ENCODE peak calls at places on chromosomes 12 and 14, in six cellular contexts. V is CD8-positive, alpha-beta memory T cell; K is IMR-90; M is CD8-positive, alpha-beta T cell; O is spleen; I is heart left ventricle. Z is an unnamed sample.

GRCh38 chr12:93199831-93200236 is 177.9 kb upstream of the NUDT4 start:
- DNase-seq in M (no peak), I (no peak), V (no peak), O (no peak), K (peak), Z (no peak)

GRCh38 chr14:79573486-79573885 is 637.8 kb downstream of the DIO2 start:
- DNase-seq in V (no peak), K (peak), O (no peak), M (no peak), I (no peak), Z (no peak)

GRCh38 chr12:4806439-4807115 is 86.4 kb downstream of the GALNT8 start:
- DNase-seq in V (no peak), I (no peak), O (no peak), M (no peak), K (no peak), Z (no peak)

GRCh38 chr12:65854629-65855028 is 30.3 kb downstream of the HMGA2 start:
- DNase-seq in O (no peak), I (no peak), K (peak), V (no peak), M (no peak), Z (no peak)

GRCh38 chr14:58280954-58281787 is 17.2 kb upstream of the ARID4A start:
- DNase-seq in V (no peak), I (peak), M (no peak), K (peak), O (no peak), Z (no peak)

GRCh38 chr12:55647027-55647426 is 10.3 kb downstream of the OR10P1 start:
- DNase-seq in V (no peak), K (no peak), O (no peak), I (no peak), M (no peak), Z (no peak)

GRCh38 chr12:84706374-84706773 is 206.2 kb downstream of the SLC6A15 start:
- DNase-seq in O (no peak), K (no peak), M (no peak), I (no peak), V (no peak), Z (no peak)

GRCh38 chr14:54524410-54524809 is 14.7 kb downstream of the CGRRF1 start:
- DNase-seq in M (no peak), K (no peak), O (no peak), V (no peak), I (no peak), Z (no peak)

GRCh38 chr14:90426663-90427062 is 29.8 kb downstream of the CALM1 start:
- DNase-seq in I (peak), K (no peak), O (no peak), V (no peak), M (no peak), Z (no peak)

GRCh38 chr14:23053426-23053825 is 3.9 kb downstream of the CDH24 start:
- DNase-seq in I (no peak), O (no peak), M (no peak), V (no peak), K (no peak), Z (no peak)

GRCh38 chr12:77382096-77382742 is 316.9 kb upstream of the E2F7 start:
- DNase-seq in V (no peak), O (no peak), M (no peak), I (no peak), K (no peak), Z (no peak)

GRCh38 chr12:56037161-56037560 is 4.6 kb upstream of the RPS26 start:
- DNase-seq in O (no peak), K (no peak), I (no peak), V (no peak), M (no peak), Z (no peak)

GRCh38 chr12:1281683-1282366 is 290.8 kb downstream of the ERC1 start:
- DNase-seq in M (no peak), K (peak), I (no peak), V (no peak), O (no peak), Z (no peak)

GRCh38 chr14:51845811-51846210 is 14.6 kb upstream of the GNG2 start:
- DNase-seq in M (no peak), I (no peak), K (no peak), V (no peak), O (no peak), Z (no peak)
- H3K27ac ChIP-seq in M (peak), I (no peak), K (no peak), V (peak), O (peak), Z (no peak)

GRCh38 chr14:68822132-68822651 is 29.3 kb upstream of the ZFP36L1 start:
- DNase-seq in M (no peak), O (no peak), I (no peak), K (no peak), V (no peak), Z (no peak)
- H3K4me3 ChIP-seq in M (no peak), O (no peak), I (no peak), K (no peak), V (no peak), Z (no peak)

DNA sequence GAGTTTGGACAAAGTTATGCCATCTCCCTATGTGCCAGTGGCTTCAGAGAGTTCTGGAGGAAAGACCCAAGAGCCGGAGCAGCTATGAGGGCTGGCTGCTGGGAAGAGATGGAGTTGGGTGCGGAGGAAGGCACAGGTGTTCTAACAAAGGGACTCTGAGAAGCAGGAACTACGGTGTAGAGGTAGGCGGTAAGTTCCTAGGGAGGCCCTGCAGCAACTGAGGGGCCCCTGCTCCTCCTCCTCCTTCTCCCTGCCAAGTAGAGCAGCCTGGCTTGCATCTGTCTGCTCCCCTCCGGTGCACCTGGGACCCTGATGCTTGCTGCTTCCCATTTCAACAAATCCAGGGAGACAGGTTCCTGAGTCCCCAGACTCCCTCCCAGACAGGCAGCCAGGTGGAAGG is 81.3 kb downstream of the ARL6IP4 start:
- DNase-seq in I (no peak), O (no peak), V (no peak), M (no peak), K (no peak), Z (no peak)
- H3K27ac ChIP-seq in I (peak), O (no peak), V (no peak), M (no peak), K (no peak), Z (peak)

GRCh38 chr12:81294325-81295190 is 216.7 kb downstream of the ACSS3 start:
- DNase-seq in K (no peak), M (no peak), I (no peak), O (no peak), V (no peak), Z (no peak)
- H3K4me3 ChIP-seq in K (no peak), M (no peak), I (no peak), O (no peak), V (no peak), Z (no peak)

GRCh38 chr12:47209014-47209413 is 129.3 kb upstream of the AMIGO2 start:
- DNase-seq in V (no peak), I (no peak), O (no peak), K (no peak), M (no peak), Z (no peak)

GRCh38 chr12:47205532-47206449 is 126.0 kb upstream of the AMIGO2 start:
- DNase-seq in K (no peak), M (no peak), V (no peak), I (no peak), O (no peak), Z (no peak)

GRCh38 chr12:47206450-47206830 is 126.7 kb upstream of the AMIGO2 start:
- DNase-seq in I (no peak), K (no peak), V (no peak), M (no peak), O (no peak), Z (no peak)

GRCh38 chr12:47207005-47207717 is 127.4 kb upstream of the AMIGO2 start:
- DNase-seq in V (peak), O (peak), I (no peak), K (no peak), M (no peak), Z (no peak)

GRCh38 chr12:47207829-47208248 is 128.1 kb upstream of the AMIGO2 start:
- DNase-seq in V (no peak), O (no peak), I (no peak), K (no peak), M (no peak), Z (no peak)
- H3K27ac ChIP-seq in V (peak), O (peak), I (no peak), K (no peak), M (peak), Z (no peak)

DNA sequence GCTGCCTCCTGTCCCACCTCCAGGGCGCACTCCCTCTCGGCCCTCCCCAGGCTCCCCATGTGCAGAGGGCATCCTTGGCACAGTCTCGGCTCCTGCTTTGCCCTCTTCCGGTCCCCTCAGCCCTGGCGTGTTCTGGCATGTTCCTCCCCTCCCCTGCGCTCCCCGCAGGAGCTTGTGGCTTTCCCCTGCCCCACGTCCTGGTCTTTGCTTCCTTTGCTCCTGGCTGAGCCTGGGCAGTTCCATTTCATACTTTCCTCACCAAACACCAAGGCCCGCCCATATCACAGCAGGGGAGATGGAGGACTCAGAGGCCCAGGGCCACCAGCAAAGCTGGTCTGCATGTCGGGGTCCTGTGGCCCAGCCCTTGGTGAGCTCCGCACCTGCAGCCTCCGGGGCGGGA is 56.0 kb downstream of the FBRSL1 start:
- DNase-seq in V (no peak), I (no peak), M (no peak), K (no peak), O (no peak), Z (no peak)
- H3K4me3 ChIP-seq in V (no peak), I (no peak), M (no peak), K (no peak), O (no peak), Z (no peak)

DNA sequence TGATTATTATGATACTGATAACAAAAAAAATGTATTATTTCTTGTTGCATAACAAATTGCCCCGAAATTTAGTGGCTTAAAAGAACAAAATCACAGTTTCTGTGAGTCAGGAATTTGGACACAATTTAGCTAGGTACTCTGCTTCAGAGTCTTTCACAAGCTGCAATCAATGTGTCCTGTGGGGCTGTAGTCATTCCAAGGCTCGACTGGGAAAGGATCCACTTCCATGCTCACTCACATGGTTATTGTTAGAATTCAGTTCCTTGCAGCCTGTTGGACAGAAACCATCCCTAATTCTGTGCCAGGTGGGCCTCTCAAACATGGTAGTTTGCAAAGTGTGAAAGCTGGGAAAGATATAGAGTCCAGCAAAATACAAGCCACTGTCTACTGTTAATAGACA is 59.7 kb upstream of the ARID2 start:
- DNase-seq in M (no peak), K (no peak), V (no peak), I (no peak), O (no peak), Z (no peak)
- H3K27ac ChIP-seq in M (no peak), K (no peak), V (no peak), I (no peak), O (peak), Z (no peak)